ENCODE peak calls at places on chromosomes 6 and 20, in four cellular contexts. P is HepG2, K is K562, W is GM12878. V is an unnamed sample.

GRCh38 chr20:60001027-60001567 is 42.9 kb downstream of the CDH26 start:
- DNase-seq in P (no peak), K (no peak), W (no peak), V (no peak)

GRCh38 chr6:117601811-117602150 is 530 bp downstream of the GOPC start:
- DNase-seq in P (no peak), K (no peak), W (no peak), V (no peak)

GRCh38 chr6:52931351-52931750 is 21.9 kb upstream of the GSTA3 start:
- DNase-seq in P (no peak), K (no peak), W (no peak), V (no peak)

GRCh38 chr6:99119109-99120031 is 171.6 kb upstream of the FBXL4 start:
- DNase-seq in P (peak), K (peak), W (no peak), V (peak)

GRCh38 chr6:105873256-105873704 is 212.9 kb upstream of the PRDM1 start:
- DNase-seq in P (no peak), K (no peak), W (no peak), V (no peak)

GRCh38 chr6:11354019-11354418 is 121.6 kb upstream of the NEDD9 start:
- DNase-seq in P (no peak), K (no peak), W (no peak), V (no peak)

GRCh38 chr6:40803897-40804702 is 216.9 kb upstream of the LRFN2 start:
- DNase-seq in P (no peak), K (no peak), W (no peak), V (no peak)

GRCh38 chr6:40352527-40353170 is 234.5 kb downstream of the LRFN2 start:
- DNase-seq in P (no peak), K (no peak), W (no peak), V (peak)

GRCh38 chr20:35269055-35269781 is 8.7 kb downstream of the MMP24OS start:
- DNase-seq in P (peak), K (peak), W (no peak), V (peak)

GRCh38 chr20:46651091-46651962 is at the start of gene SLC13A3:
- DNase-seq in P (peak), K (no peak), W (no peak), V (no peak)

GRCh38 chr6:157641837-157642236 is 181.2 kb upstream of the SNX9 start:
- DNase-seq in P (no peak), K (no peak), W (no peak), V (no peak)

GRCh38 chr20:21435576-21435975 is 38.2 kb upstream of the NKX2-4 start:
- DNase-seq in P (no peak), K (no peak), W (no peak), V (no peak)

GRCh38 chr6:81763968-81764367 is 11.5 kb upstream of the TENT5A start:
- DNase-seq in P (peak), K (no peak), W (no peak), V (no peak)

GRCh38 chr6:24836116-24836515 is 37.4 kb upstream of the ARMH2 start:
- DNase-seq in P (no peak), K (no peak), W (no peak), V (no peak)

GRCh38 chr20:19688031-19688806 is 69.8 kb upstream of the RIN2 start:
- DNase-seq in P (peak), K (peak), W (no peak), V (peak)

GRCh38 chr20:50546729-50547314 is 36.6 kb downstream of the PTPN1 start:
- DNase-seq in P (no peak), K (no peak), W (no peak), V (no peak)

GRCh38 chr6:27419363-27419762 is 30.8 kb downstream of the ZNF391 start:
- DNase-seq in P (no peak), K (no peak), W (no peak), V (no peak)

GRCh38 chr6:30361661-30362060 is 16.7 kb downstream of the RPP21 start:
- DNase-seq in P (no peak), K (no peak), W (no peak), V (no peak)

GRCh38 chr6:34243131-34243771 is 5.6 kb downstream of the SMIM29 start:
- DNase-seq in P (no peak), K (no peak), W (no peak), V (peak)

GRCh38 chr6:44228433-44228832 is 5.0 kb downstream of the SLC29A1 start:
- DNase-seq in P (no peak), K (no peak), W (no peak), V (no peak)

GRCh38 chr20:64188682-64189529 is 24.7 kb downstream of the MYT1 start:
- DNase-seq in P (peak), K (no peak), W (no peak), V (no peak)

GRCh38 chr20:6566821-6567220 is 200.7 kb upstream of the BMP2 start:
- DNase-seq in P (no peak), K (no peak), W (no peak), V (no peak)

GRCh38 chr20:41330343-41330720 is 10.3 kb upstream of the LPIN3 start:
- DNase-seq in P (no peak), K (no peak), W (no peak), V (no peak)

GRCh38 chr6:110325197-110325596 is 33.0 kb downstream of the METTL24 start:
- DNase-seq in P (peak), K (no peak), W (no peak), V (no peak)

GRCh38 chr20:5056801-5057599 is 55.7 kb upstream of the SLC23A2 start:
- DNase-seq in P (peak), K (peak), W (peak), V (peak)

GRCh38 chr6:107489636-107490567 is at the start of gene SOBP:
- DNase-seq in P (peak), K (peak), W (no peak), V (peak)

GRCh38 chr6:34018961-34019606 is 126.8 kb downstream of the GRM4 start:
- DNase-seq in P (no peak), K (no peak), W (no peak), V (no peak)

GRCh38 chr20:8749986-8750385 is 318.9 kb upstream of the PLCB4 start:
- DNase-seq in P (no peak), K (no peak), W (no peak), V (no peak)

GRCh38 chr6:17542243-17542642 is 57.9 kb upstream of the FAM8A1 start:
- DNase-seq in P (no peak), K (no peak), W (no peak), V (no peak)

GRCh38 chr6:41284726-41285125 is 1.8 kb downstream of the TREM1 start:
- DNase-seq in P (no peak), K (peak), W (no peak), V (no peak)

GRCh38 chr6:5559651-5560050 is 298.3 kb downstream of the FARS2 start:
- DNase-seq in P (no peak), K (no peak), W (no peak), V (no peak)

GRCh38 chr6:154814063-154814462 is 80.8 kb downstream of the SCAF8 start:
- DNase-seq in P (no peak), K (no peak), W (peak), V (no peak)

GRCh38 chr6:98921038-98921437 is 26.7 kb downstream of the FBXL4 start:
- DNase-seq in P (no peak), K (no peak), W (no peak), V (no peak)

GRCh38 chr6:34792605-34793500 is 970 bp downstream of the BLTP3A start:
- DNase-seq in P (peak), K (no peak), W (no peak), V (peak)

GRCh38 chr20:5550738-5551529 is 199.3 kb upstream of the SHLD1 start:
- DNase-seq in P (no peak), K (no peak), W (no peak), V (no peak)

GRCh38 chr6:104940881-104941693 is 15.8 kb upstream of the LIN28B start:
- DNase-seq in P (peak), K (peak), W (no peak), V (peak)

GRCh38 chr20:10537850-10538480 is 102.9 kb downstream of the SLX4IP start:
- DNase-seq in P (no peak), K (no peak), W (no peak), V (no peak)

GRCh38 chr20:63697357-63697867 is 960 bp downstream of the TNFRSF6B start:
- DNase-seq in P (no peak), K (no peak), W (no peak), V (no peak)

GRCh38 chr20:22460231-22460630 is 124.1 kb downstream of the FOXA2 start:
- DNase-seq in P (no peak), K (no peak), W (no peak), V (no peak)

GRCh38 chr6:115667478-115667996 is 393.2 kb downstream of the FRK start:
- DNase-seq in P (no peak), K (no peak), W (no peak), V (no peak)

GRCh38 chr6:136066005-136066404 is 184.1 kb downstream of the MTFR2 start:
- DNase-seq in P (no peak), K (no peak), W (no peak), V (no peak)

GRCh38 chr6:136060759-136061158 is 189.4 kb downstream of the MTFR2 start:
- DNase-seq in P (no peak), K (no peak), W (no peak), V (no peak)

GRCh38 chr6:136059308-136059707 is 190.8 kb downstream of the MTFR2 start:
- DNase-seq in P (no peak), K (no peak), W (no peak), V (no peak)

GRCh38 chr6:136060052-136060451 is 190.1 kb downstream of the MTFR2 start:
- DNase-seq in P (no peak), K (no peak), W (no peak), V (no peak)

GRCh38 chr6:136063095-136063494 is 187.0 kb downstream of the MTFR2 start:
- DNase-seq in P (no peak), K (no peak), W (no peak), V (no peak)
- TF ChIP-seq SP1 in P (no peak), K (no peak), W (no peak), V (no peak)

GRCh38 chr6:79421707-79422484 is 115.3 kb downstream of the LCA5 start:
- DNase-seq in P (no peak), K (no peak), W (peak), V (no peak)
- TF ChIP-seq FOXK2 in P (no peak), K (no peak), W (no peak), V (no peak)

GRCh38 chr6:169424149-169424804 is 170.6 kb upstream of the THBS2 start:
- DNase-seq in P (no peak), K (no peak), W (no peak), V (no peak)

GRCh38 chr6:169421890-169422289 is 168.2 kb upstream of the THBS2 start:
- DNase-seq in P (no peak), K (no peak), W (no peak), V (no peak)

GRCh38 chr6:169425628-169426370 is 172.2 kb upstream of the THBS2 start:
- DNase-seq in P (no peak), K (no peak), W (no peak), V (no peak)

GRCh38 chr6:169426611-169427010 is 173.0 kb upstream of the THBS2 start:
- DNase-seq in P (no peak), K (no peak), W (no peak), V (no peak)

GRCh38 chr6:169424821-169425240 is 171.2 kb upstream of the THBS2 start:
- DNase-seq in P (no peak), K (no peak), W (no peak), V (no peak)
- TF ChIP-seq SP1 in P (no peak), K (no peak), W (no peak), V (no peak)

GRCh38 chr6:90286884-90287488 is 9.7 kb downstream of the BACH2 start:
- DNase-seq in P (peak), K (peak), W (no peak), V (peak)
- TF ChIP-seq FOXK2 in P (no peak), K (no peak), W (no peak), V (no peak)

DNA sequence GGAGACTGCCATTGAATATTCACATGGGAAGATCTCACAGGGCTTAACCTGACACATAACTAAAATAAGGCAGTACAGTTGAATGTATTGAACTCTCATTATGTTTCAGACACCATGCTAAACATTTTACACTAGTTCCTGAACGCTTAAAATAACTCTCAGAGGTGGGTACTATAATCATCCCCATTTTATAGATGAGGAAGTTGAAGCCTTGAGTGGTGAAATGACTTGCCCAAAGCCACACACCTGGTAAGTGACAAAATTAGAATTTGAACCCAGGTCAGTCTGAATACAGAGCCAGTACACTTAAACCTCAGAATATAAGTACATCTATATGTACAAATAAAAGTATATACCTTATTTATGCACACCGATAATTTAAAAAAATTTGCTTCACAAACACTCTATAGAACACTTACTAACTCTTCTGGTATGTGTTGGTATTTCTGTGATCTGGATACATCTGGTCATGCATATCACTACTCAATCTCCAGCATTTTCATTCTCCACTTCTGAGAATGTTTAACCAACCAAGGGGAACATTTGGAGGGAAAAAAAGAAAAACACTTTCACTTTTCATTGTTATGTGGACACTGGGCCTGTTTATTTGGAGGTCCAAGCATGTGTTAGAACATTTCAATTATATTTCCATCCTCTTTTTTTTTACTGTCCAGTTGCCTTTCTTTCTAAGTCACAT is 4.6 kb upstream of the BICRAL start:
- DNase-seq in P (peak), K (no peak), W (peak), V (no peak)
- TF ChIP-seq SP1 in P (no peak), K (no peak), W (no peak), V (no peak)

DNA sequence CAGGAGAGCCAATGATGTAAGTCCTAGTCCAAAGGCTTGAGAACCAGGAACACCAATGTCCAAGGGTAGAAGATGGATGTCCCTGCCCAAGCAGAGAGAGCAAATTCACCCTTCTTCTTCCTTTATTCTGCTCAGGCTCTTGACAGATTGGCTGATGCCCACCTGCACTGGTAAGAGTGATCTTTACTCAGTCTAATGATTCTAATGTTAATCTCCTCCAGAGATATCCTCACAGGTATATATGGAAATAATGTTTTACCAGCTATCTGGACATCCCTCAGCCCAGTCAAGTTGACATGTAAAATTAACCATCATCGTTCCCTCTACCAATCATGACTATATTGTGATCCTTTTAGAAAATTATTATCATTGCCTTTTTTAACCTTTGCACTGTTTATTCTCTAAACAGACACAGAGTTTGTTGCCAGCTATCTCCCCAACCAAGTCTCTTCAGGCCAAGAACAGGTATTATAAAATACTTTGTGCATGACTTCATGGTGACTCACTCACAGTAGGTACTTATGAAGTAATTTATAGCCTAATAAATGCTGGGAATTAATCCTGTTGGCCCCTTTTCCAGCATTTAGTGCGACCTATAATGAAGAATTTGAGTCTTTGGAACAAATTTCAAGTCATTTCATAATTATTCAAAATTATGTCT is 26.2 kb upstream of the TSHZ2 start:
- DNase-seq in P (no peak), K (no peak), W (no peak), V (no peak)
- TF ChIP-seq FOXK2 in P (no peak), K (no peak), W (no peak), V (no peak)

GRCh38 chr6:74690365-74690764 is 515.5 kb downstream of the COL12A1 start:
- DNase-seq in P (no peak), K (no peak), W (no peak), V (no peak)
- TF ChIP-seq SP1 in P (no peak), K (no peak), W (no peak), V (no peak)